ENCODE peak calls at places on chromosomes 1 and 21, in ten cellular contexts. One of them, this sample, is unnamed.

GRCh38 chr1:184461321-184461720 is 74.5 kb downstream of the C1orf21 start:
- DNase-seq in lung: no peak
- DNase-seq in KG1: no peak
- DNase-seq in T follicular helper cell: no peak
- DNase-seq in amniotic stem cell: no peak
- DNase-seq in stimulated activated naive CD8-positive, alpha-beta T cell treated with anti-CD3 and anti-CD28 coated beads, Interleukin-15, Interleukin-2, amounts not matched to agents 100 U/mL and 50 U/mL, for 24 hours: no peak
- DNase-seq in CD8-positive, alpha-beta memory T cell: no peak
- DNase-seq in C1 segment of cervical spinal cord: no peak
- DNase-seq in hypothalamus: no peak
- DNase-seq in GM10248: no peak
- DNase-seq in this sample: no peak

GRCh38 chr21:43195131-43196021 is 26.6 kb downstream of the CRYAA start:
- DNase-seq in lung: no peak
- DNase-seq in KG1: no peak
- DNase-seq in T follicular helper cell: no peak
- DNase-seq in amniotic stem cell: no peak
- DNase-seq in stimulated activated naive CD8-positive, alpha-beta T cell treated with anti-CD3 and anti-CD28 coated beads, Interleukin-15, Interleukin-2, amounts not matched to agents 100 U/mL and 50 U/mL, for 24 hours: no peak
- DNase-seq in CD8-positive, alpha-beta memory T cell: no peak
- DNase-seq in C1 segment of cervical spinal cord: no peak
- DNase-seq in hypothalamus: no peak
- DNase-seq in GM10248: no peak
- DNase-seq in this sample: no peak

GRCh38 chr1:179036844-179037465 is 11.3 kb downstream of the FAM20B start:
- DNase-seq in lung: no peak
- DNase-seq in KG1: no peak
- DNase-seq in T follicular helper cell: no peak
- DNase-seq in amniotic stem cell: no peak
- DNase-seq in stimulated activated naive CD8-positive, alpha-beta T cell treated with anti-CD3 and anti-CD28 coated beads, Interleukin-15, Interleukin-2, amounts not matched to agents 100 U/mL and 50 U/mL, for 24 hours: no peak
- DNase-seq in CD8-positive, alpha-beta memory T cell: no peak
- DNase-seq in C1 segment of cervical spinal cord: no peak
- DNase-seq in hypothalamus: no peak
- DNase-seq in GM10248: peak
- DNase-seq in this sample: peak

GRCh38 chr21:28419110-28419509 is 573.6 kb downstream of the LTN1 start:
- DNase-seq in lung: no peak
- DNase-seq in KG1: no peak
- DNase-seq in T follicular helper cell: no peak
- DNase-seq in amniotic stem cell: no peak
- DNase-seq in stimulated activated naive CD8-positive, alpha-beta T cell treated with anti-CD3 and anti-CD28 coated beads, Interleukin-15, Interleukin-2, amounts not matched to agents 100 U/mL and 50 U/mL, for 24 hours: no peak
- DNase-seq in CD8-positive, alpha-beta memory T cell: no peak
- DNase-seq in C1 segment of cervical spinal cord: no peak
- DNase-seq in hypothalamus: no peak
- DNase-seq in GM10248: no peak
- DNase-seq in this sample: no peak

GRCh38 chr1:155278689-155279160 is 1.5 kb downstream of the HCN3 start:
- DNase-seq in lung: no peak
- DNase-seq in KG1: no peak
- DNase-seq in T follicular helper cell: no peak
- DNase-seq in amniotic stem cell: no peak
- DNase-seq in stimulated activated naive CD8-positive, alpha-beta T cell treated with anti-CD3 and anti-CD28 coated beads, Interleukin-15, Interleukin-2, amounts not matched to agents 100 U/mL and 50 U/mL, for 24 hours: no peak
- DNase-seq in CD8-positive, alpha-beta memory T cell: no peak
- DNase-seq in C1 segment of cervical spinal cord: no peak
- DNase-seq in hypothalamus: peak
- DNase-seq in GM10248: no peak
- DNase-seq in this sample: no peak

GRCh38 chr1:186188736-186189135 is 186.3 kb downstream of the TPR start:
- DNase-seq in lung: no peak
- DNase-seq in KG1: no peak
- DNase-seq in T follicular helper cell: no peak
- DNase-seq in amniotic stem cell: no peak
- DNase-seq in stimulated activated naive CD8-positive, alpha-beta T cell treated with anti-CD3 and anti-CD28 coated beads, Interleukin-15, Interleukin-2, amounts not matched to agents 100 U/mL and 50 U/mL, for 24 hours: no peak
- DNase-seq in CD8-positive, alpha-beta memory T cell: no peak
- DNase-seq in C1 segment of cervical spinal cord: no peak
- DNase-seq in hypothalamus: no peak
- DNase-seq in GM10248: no peak
- DNase-seq in this sample: no peak

GRCh38 chr21:29332461-29333354 is 34.0 kb downstream of the BACH1 start:
- DNase-seq in lung: no peak
- DNase-seq in KG1: no peak
- DNase-seq in T follicular helper cell: no peak
- DNase-seq in amniotic stem cell: no peak
- DNase-seq in stimulated activated naive CD8-positive, alpha-beta T cell treated with anti-CD3 and anti-CD28 coated beads, Interleukin-15, Interleukin-2, amounts not matched to agents 100 U/mL and 50 U/mL, for 24 hours: no peak
- DNase-seq in CD8-positive, alpha-beta memory T cell: no peak
- DNase-seq in C1 segment of cervical spinal cord: no peak
- DNase-seq in hypothalamus: no peak
- DNase-seq in GM10248: no peak
- DNase-seq in this sample: no peak

GRCh38 chr21:42044871-42045495 is 26.1 kb upstream of the UMODL1 start:
- DNase-seq in lung: no peak
- DNase-seq in KG1: no peak
- DNase-seq in T follicular helper cell: no peak
- DNase-seq in amniotic stem cell: no peak
- DNase-seq in stimulated activated naive CD8-positive, alpha-beta T cell treated with anti-CD3 and anti-CD28 coated beads, Interleukin-15, Interleukin-2, amounts not matched to agents 100 U/mL and 50 U/mL, for 24 hours: no peak
- DNase-seq in CD8-positive, alpha-beta memory T cell: no peak
- DNase-seq in C1 segment of cervical spinal cord: no peak
- DNase-seq in hypothalamus: no peak
- DNase-seq in GM10248: no peak
- DNase-seq in this sample: no peak

GRCh38 chr1:84492726-84493125 is 13.5 kb upstream of the SPATA1 start:
- DNase-seq in lung: no peak
- DNase-seq in KG1: no peak
- DNase-seq in T follicular helper cell: no peak
- DNase-seq in amniotic stem cell: no peak
- DNase-seq in stimulated activated naive CD8-positive, alpha-beta T cell treated with anti-CD3 and anti-CD28 coated beads, Interleukin-15, Interleukin-2, amounts not matched to agents 100 U/mL and 50 U/mL, for 24 hours: no peak
- DNase-seq in CD8-positive, alpha-beta memory T cell: no peak
- DNase-seq in C1 segment of cervical spinal cord: no peak
- DNase-seq in hypothalamus: no peak
- DNase-seq in GM10248: no peak
- DNase-seq in this sample: no peak

GRCh38 chr21:35386491-35387079 is 337.5 kb upstream of the RUNX1 start:
- DNase-seq in lung: no peak
- DNase-seq in KG1: no peak
- DNase-seq in T follicular helper cell: no peak
- DNase-seq in amniotic stem cell: no peak
- DNase-seq in stimulated activated naive CD8-positive, alpha-beta T cell treated with anti-CD3 and anti-CD28 coated beads, Interleukin-15, Interleukin-2, amounts not matched to agents 100 U/mL and 50 U/mL, for 24 hours: no peak
- DNase-seq in CD8-positive, alpha-beta memory T cell: no peak
- DNase-seq in C1 segment of cervical spinal cord: no peak
- DNase-seq in hypothalamus: no peak
- DNase-seq in GM10248: no peak
- DNase-seq in this sample: no peak

GRCh38 chr1:29931477-29932175 is 695.3 kb downstream of the PTPRU start:
- DNase-seq in lung: no peak
- DNase-seq in KG1: no peak
- DNase-seq in T follicular helper cell: no peak
- DNase-seq in amniotic stem cell: no peak
- DNase-seq in stimulated activated naive CD8-positive, alpha-beta T cell treated with anti-CD3 and anti-CD28 coated beads, Interleukin-15, Interleukin-2, amounts not matched to agents 100 U/mL and 50 U/mL, for 24 hours: no peak
- DNase-seq in CD8-positive, alpha-beta memory T cell: no peak
- DNase-seq in C1 segment of cervical spinal cord: no peak
- DNase-seq in hypothalamus: no peak
- DNase-seq in GM10248: no peak
- DNase-seq in this sample: no peak

GRCh38 chr1:170241266-170241851 is 95.6 kb downstream of the NTMT2 start:
- DNase-seq in lung: no peak
- DNase-seq in KG1: no peak
- DNase-seq in T follicular helper cell: no peak
- DNase-seq in amniotic stem cell: no peak
- DNase-seq in stimulated activated naive CD8-positive, alpha-beta T cell treated with anti-CD3 and anti-CD28 coated beads, Interleukin-15, Interleukin-2, amounts not matched to agents 100 U/mL and 50 U/mL, for 24 hours: no peak
- DNase-seq in CD8-positive, alpha-beta memory T cell: no peak
- DNase-seq in C1 segment of cervical spinal cord: no peak
- DNase-seq in hypothalamus: no peak
- DNase-seq in GM10248: no peak
- DNase-seq in this sample: no peak

GRCh38 chr1:10045480-10046355 is 13.0 kb downstream of the UBE4B start:
- DNase-seq in lung: no peak
- DNase-seq in KG1: no peak
- DNase-seq in T follicular helper cell: no peak
- DNase-seq in amniotic stem cell: no peak
- DNase-seq in stimulated activated naive CD8-positive, alpha-beta T cell treated with anti-CD3 and anti-CD28 coated beads, Interleukin-15, Interleukin-2, amounts not matched to agents 100 U/mL and 50 U/mL, for 24 hours: no peak
- DNase-seq in CD8-positive, alpha-beta memory T cell: no peak
- DNase-seq in C1 segment of cervical spinal cord: no peak
- DNase-seq in hypothalamus: no peak
- DNase-seq in GM10248: no peak
- DNase-seq in this sample: no peak

GRCh38 chr1:228867951-228868730 is 132.9 kb downstream of the RHOU start:
- DNase-seq in lung: no peak
- DNase-seq in KG1: no peak
- DNase-seq in T follicular helper cell: no peak
- DNase-seq in amniotic stem cell: no peak
- DNase-seq in stimulated activated naive CD8-positive, alpha-beta T cell treated with anti-CD3 and anti-CD28 coated beads, Interleukin-15, Interleukin-2, amounts not matched to agents 100 U/mL and 50 U/mL, for 24 hours: no peak
- DNase-seq in CD8-positive, alpha-beta memory T cell: no peak
- DNase-seq in C1 segment of cervical spinal cord: no peak
- DNase-seq in hypothalamus: no peak
- DNase-seq in GM10248: no peak
- DNase-seq in this sample: no peak

GRCh38 chr21:33078907-33079582 is 9.1 kb downstream of the OLIG1 start:
- DNase-seq in lung: no peak
- DNase-seq in KG1: no peak
- DNase-seq in T follicular helper cell: no peak
- DNase-seq in amniotic stem cell: no peak
- DNase-seq in stimulated activated naive CD8-positive, alpha-beta T cell treated with anti-CD3 and anti-CD28 coated beads, Interleukin-15, Interleukin-2, amounts not matched to agents 100 U/mL and 50 U/mL, for 24 hours: peak
- DNase-seq in CD8-positive, alpha-beta memory T cell: no peak
- DNase-seq in C1 segment of cervical spinal cord: peak
- DNase-seq in hypothalamus: peak
- DNase-seq in GM10248: peak
- DNase-seq in this sample: peak

GRCh38 chr1:3560981-3561380 is 50.3 kb downstream of the MEGF6 start:
- DNase-seq in lung: no peak
- DNase-seq in KG1: no peak
- DNase-seq in T follicular helper cell: no peak
- DNase-seq in amniotic stem cell: no peak
- DNase-seq in stimulated activated naive CD8-positive, alpha-beta T cell treated with anti-CD3 and anti-CD28 coated beads, Interleukin-15, Interleukin-2, amounts not matched to agents 100 U/mL and 50 U/mL, for 24 hours: no peak
- DNase-seq in CD8-positive, alpha-beta memory T cell: no peak
- DNase-seq in C1 segment of cervical spinal cord: no peak
- DNase-seq in hypothalamus: no peak
- DNase-seq in GM10248: no peak
- DNase-seq in this sample: no peak

GRCh38 chr1:160366731-160367515 is at the start of gene NHLH1:
- DNase-seq in lung: no peak
- DNase-seq in KG1: no peak
- DNase-seq in T follicular helper cell: no peak
- DNase-seq in amniotic stem cell: no peak
- DNase-seq in stimulated activated naive CD8-positive, alpha-beta T cell treated with anti-CD3 and anti-CD28 coated beads, Interleukin-15, Interleukin-2, amounts not matched to agents 100 U/mL and 50 U/mL, for 24 hours: no peak
- DNase-seq in CD8-positive, alpha-beta memory T cell: no peak
- DNase-seq in C1 segment of cervical spinal cord: no peak
- DNase-seq in hypothalamus: no peak
- DNase-seq in GM10248: no peak
- DNase-seq in this sample: no peak

GRCh38 chr1:18653375-18653774 is 22.7 kb downstream of the PAX7 start:
- DNase-seq in lung: no peak
- DNase-seq in KG1: no peak
- DNase-seq in T follicular helper cell: no peak
- DNase-seq in amniotic stem cell: no peak
- DNase-seq in stimulated activated naive CD8-positive, alpha-beta T cell treated with anti-CD3 and anti-CD28 coated beads, Interleukin-15, Interleukin-2, amounts not matched to agents 100 U/mL and 50 U/mL, for 24 hours: no peak
- DNase-seq in CD8-positive, alpha-beta memory T cell: no peak
- DNase-seq in C1 segment of cervical spinal cord: no peak
- DNase-seq in hypothalamus: no peak
- DNase-seq in GM10248: no peak
- DNase-seq in this sample: no peak

GRCh38 chr1:204041232-204041767 is 31.6 kb upstream of the SOX13 start:
- DNase-seq in lung: no peak
- DNase-seq in KG1: no peak
- DNase-seq in T follicular helper cell: no peak
- DNase-seq in amniotic stem cell: no peak
- DNase-seq in stimulated activated naive CD8-positive, alpha-beta T cell treated with anti-CD3 and anti-CD28 coated beads, Interleukin-15, Interleukin-2, amounts not matched to agents 100 U/mL and 50 U/mL, for 24 hours: no peak
- DNase-seq in CD8-positive, alpha-beta memory T cell: no peak
- DNase-seq in C1 segment of cervical spinal cord: no peak
- DNase-seq in hypothalamus: peak
- DNase-seq in GM10248: no peak
- DNase-seq in this sample: no peak

GRCh38 chr1:41822865-41823264 is 95.9 kb downstream of the HIVEP3 start:
- DNase-seq in lung: no peak
- DNase-seq in KG1: no peak
- DNase-seq in T follicular helper cell: no peak
- DNase-seq in amniotic stem cell: no peak
- DNase-seq in stimulated activated naive CD8-positive, alpha-beta T cell treated with anti-CD3 and anti-CD28 coated beads, Interleukin-15, Interleukin-2, amounts not matched to agents 100 U/mL and 50 U/mL, for 24 hours: no peak
- DNase-seq in CD8-positive, alpha-beta memory T cell: no peak
- DNase-seq in C1 segment of cervical spinal cord: no peak
- DNase-seq in hypothalamus: no peak
- DNase-seq in GM10248: no peak
- DNase-seq in this sample: no peak

GRCh38 chr1:43885311-43885801 is 48.2 kb upstream of the ARTN start:
- DNase-seq in lung: no peak
- DNase-seq in KG1: no peak
- DNase-seq in T follicular helper cell: no peak
- DNase-seq in amniotic stem cell: no peak
- DNase-seq in stimulated activated naive CD8-positive, alpha-beta T cell treated with anti-CD3 and anti-CD28 coated beads, Interleukin-15, Interleukin-2, amounts not matched to agents 100 U/mL and 50 U/mL, for 24 hours: no peak
- DNase-seq in CD8-positive, alpha-beta memory T cell: no peak
- DNase-seq in C1 segment of cervical spinal cord: no peak
- DNase-seq in hypothalamus: no peak
- DNase-seq in GM10248: no peak
- DNase-seq in this sample: no peak

GRCh38 chr1:153485880-153486279 is 25.4 kb upstream of the S100A7 start:
- DNase-seq in lung: no peak
- DNase-seq in KG1: no peak
- DNase-seq in T follicular helper cell: no peak
- DNase-seq in amniotic stem cell: no peak
- DNase-seq in stimulated activated naive CD8-positive, alpha-beta T cell treated with anti-CD3 and anti-CD28 coated beads, Interleukin-15, Interleukin-2, amounts not matched to agents 100 U/mL and 50 U/mL, for 24 hours: no peak
- DNase-seq in CD8-positive, alpha-beta memory T cell: no peak
- DNase-seq in C1 segment of cervical spinal cord: no peak
- DNase-seq in hypothalamus: no peak
- DNase-seq in GM10248: no peak
- DNase-seq in this sample: no peak

GRCh38 chr1:111739984-111740765 is 980 bp upstream of the INKA2 start:
- DNase-seq in lung: no peak
- DNase-seq in KG1: no peak
- DNase-seq in T follicular helper cell: no peak
- DNase-seq in amniotic stem cell: peak
- DNase-seq in stimulated activated naive CD8-positive, alpha-beta T cell treated with anti-CD3 and anti-CD28 coated beads, Interleukin-15, Interleukin-2, amounts not matched to agents 100 U/mL and 50 U/mL, for 24 hours: peak
- DNase-seq in CD8-positive, alpha-beta memory T cell: no peak
- DNase-seq in C1 segment of cervical spinal cord: peak
- DNase-seq in hypothalamus: peak
- DNase-seq in GM10248: no peak
- DNase-seq in this sample: peak

GRCh38 chr1:109240158-109241152 is 8.9 kb upstream of the CELSR2 start:
- DNase-seq in lung: peak
- DNase-seq in KG1: no peak
- DNase-seq in T follicular helper cell: no peak
- DNase-seq in amniotic stem cell: no peak
- DNase-seq in stimulated activated naive CD8-positive, alpha-beta T cell treated with anti-CD3 and anti-CD28 coated beads, Interleukin-15, Interleukin-2, amounts not matched to agents 100 U/mL and 50 U/mL, for 24 hours: peak
- DNase-seq in CD8-positive, alpha-beta memory T cell: no peak
- DNase-seq in C1 segment of cervical spinal cord: peak
- DNase-seq in hypothalamus: peak
- DNase-seq in GM10248: no peak
- DNase-seq in this sample: no peak

GRCh38 chr1:67687649-67688048 is 2.6 kb downstream of the GADD45A start:
- DNase-seq in lung: no peak
- DNase-seq in KG1: no peak
- DNase-seq in T follicular helper cell: no peak
- DNase-seq in amniotic stem cell: no peak
- DNase-seq in stimulated activated naive CD8-positive, alpha-beta T cell treated with anti-CD3 and anti-CD28 coated beads, Interleukin-15, Interleukin-2, amounts not matched to agents 100 U/mL and 50 U/mL, for 24 hours: no peak
- DNase-seq in CD8-positive, alpha-beta memory T cell: no peak
- DNase-seq in C1 segment of cervical spinal cord: no peak
- DNase-seq in hypothalamus: no peak
- DNase-seq in GM10248: no peak
- DNase-seq in this sample: no peak

GRCh38 chr1:63914241-63914640 is 140.4 kb downstream of the ROR1 start:
- DNase-seq in lung: no peak
- DNase-seq in KG1: no peak
- DNase-seq in T follicular helper cell: no peak
- DNase-seq in amniotic stem cell: no peak
- DNase-seq in stimulated activated naive CD8-positive, alpha-beta T cell treated with anti-CD3 and anti-CD28 coated beads, Interleukin-15, Interleukin-2, amounts not matched to agents 100 U/mL and 50 U/mL, for 24 hours: no peak
- DNase-seq in CD8-positive, alpha-beta memory T cell: no peak
- DNase-seq in C1 segment of cervical spinal cord: no peak
- DNase-seq in hypothalamus: no peak
- DNase-seq in GM10248: no peak
- DNase-seq in this sample: no peak

GRCh38 chr1:220887202-220887867 is 8.1 kb downstream of the HLX start:
- DNase-seq in lung: no peak
- DNase-seq in KG1: no peak
- DNase-seq in T follicular helper cell: no peak
- DNase-seq in amniotic stem cell: no peak
- DNase-seq in stimulated activated naive CD8-positive, alpha-beta T cell treated with anti-CD3 and anti-CD28 coated beads, Interleukin-15, Interleukin-2, amounts not matched to agents 100 U/mL and 50 U/mL, for 24 hours: no peak
- DNase-seq in CD8-positive, alpha-beta memory T cell: no peak
- DNase-seq in C1 segment of cervical spinal cord: no peak
- DNase-seq in hypothalamus: no peak
- DNase-seq in GM10248: no peak
- DNase-seq in this sample: peak

GRCh38 chr1:187018291-187018690 is 189.5 kb downstream of the PLA2G4A start:
- DNase-seq in lung: no peak
- DNase-seq in KG1: no peak
- DNase-seq in T follicular helper cell: no peak
- DNase-seq in amniotic stem cell: no peak
- DNase-seq in stimulated activated naive CD8-positive, alpha-beta T cell treated with anti-CD3 and anti-CD28 coated beads, Interleukin-15, Interleukin-2, amounts not matched to agents 100 U/mL and 50 U/mL, for 24 hours: no peak
- DNase-seq in CD8-positive, alpha-beta memory T cell: no peak
- DNase-seq in C1 segment of cervical spinal cord: no peak
- DNase-seq in hypothalamus: no peak
- DNase-seq in GM10248: no peak
- DNase-seq in this sample: no peak